ENCODE peak calls at places on chromosomes 4 and X, in four cellular contexts. U is NCI-H1092; S is stimulated activated CD8-positive, alpha-beta memory T cell treated with anti-CD3 and anti-CD28 coated beads, Interleukin-12 subunit alpha, Interleukin-12 subunit beta, amount 100 ng/mL, for 4 hours; L is fibroblast of the conjunctiva. F is an unnamed sample.

GRCh38 chrX:102712216-102712966 is at the start of gene GPRASP2:
- DNase-seq in U (peak), L (no peak), S (no peak), F (peak)

GRCh38 chrX:9503261-9503660 is 38.4 kb downstream of the TBL1X start:
- DNase-seq in L (no peak), S (no peak), U (no peak), F (no peak)

GRCh38 chr4:109294006-109294405 is 8.5 kb downstream of the COL25A1 start:
- DNase-seq in L (no peak), U (no peak), S (no peak), F (no peak)

GRCh38 chr4:155005395-155006087 is 202.9 kb upstream of the NPY2R start:
- DNase-seq in U (no peak), L (no peak), S (no peak), F (no peak)

GRCh38 chrX:37755073-37755472 is 24.8 kb upstream of the CYBB start:
- DNase-seq in S (no peak), U (no peak), L (no peak), F (no peak)

GRCh38 chrX:15749642-15750610 is 11.9 kb downstream of the CA5B start:
- DNase-seq in L (no peak), S (no peak), U (no peak), F (no peak)

GRCh38 chrX:12580548-12580947 is 210.7 kb upstream of the PRPS2 start:
- DNase-seq in U (no peak), S (no peak), L (no peak), F (no peak)

GRCh38 chr4:56123051-56123450 is 174.3 kb downstream of the CEP135 start:
- DNase-seq in L (no peak), S (no peak), U (no peak), F (no peak)

GRCh38 chrX:111095974-111096870 is at the start of gene PAK3:
- DNase-seq in S (no peak), U (peak), L (peak), F (peak)

GRCh38 chr4:47465008-47465407 is 1.5 kb upstream of the COMMD8 start:
- DNase-seq in U (no peak), L (no peak), S (no peak), F (no peak)

GRCh38 chrX:45747905-45748304 is 547.2 kb upstream of the DIPK2B start:
- DNase-seq in U (no peak), L (no peak), S (no peak), F (no peak)

GRCh38 chrX:123968383-123969050 is 7.0 kb downstream of the STAG2 start:
- DNase-seq in U (no peak), S (no peak), L (no peak), F (no peak)

GRCh38 chr4:156672924-156673323 is 298.7 kb downstream of the PDGFC start:
- DNase-seq in S (no peak), L (no peak), U (no peak), F (no peak)

GRCh38 chrX:6129751-6130150 is 98.9 kb downstream of the NLGN4X start:
- DNase-seq in L (no peak), U (no peak), S (no peak), F (no peak)

GRCh38 chr4:72418458-72418857 is 150.6 kb downstream of the ADAMTS3 start:
- DNase-seq in U (peak), S (no peak), L (peak), F (peak)

GRCh38 chr4:184250795-184251679 is 33.4 kb upstream of the ENPP6 start:
- DNase-seq in L (peak), S (no peak), U (peak), F (peak)

GRCh38 chr4:161254375-161254774 is 909.4 kb downstream of the FSTL5 start:
- DNase-seq in L (no peak), U (no peak), S (no peak), F (no peak)

GRCh38 chrX:31993635-31994034 is 921.8 kb upstream of the FTHL17 start:
- DNase-seq in L (no peak), U (no peak), S (no peak), F (no peak)

GRCh38 chr4:164856396-164856795 is 20.6 kb upstream of the APELA start:
- DNase-seq in L (no peak), U (no peak), S (no peak), F (no peak)

GRCh38 chr4:99507349-99507748 is 3.5 kb upstream of the C4orf17 start:
- DNase-seq in S (no peak), L (no peak), U (no peak), F (no peak)

GRCh38 chr4:127250577-127250976 is 382.2 kb upstream of the INTU start:
- DNase-seq in L (no peak), U (no peak), S (no peak), F (no peak)

GRCh38 chr4:154739111-154739510 is 4.7 kb upstream of the LRAT start:
- DNase-seq in S (no peak), L (no peak), U (no peak), F (no peak)

GRCh38 chr4:167456619-167457018 is 222.3 kb upstream of the SPOCK3 start:
- DNase-seq in S (no peak), U (no peak), L (no peak), F (no peak)

GRCh38 chr4:128796934-128797333 is 12.6 kb upstream of the JADE1 start:
- DNase-seq in L (no peak), U (no peak), S (no peak), F (no peak)

GRCh38 chr4:113004655-113005054 is 44.8 kb upstream of the ANK2 start:
- DNase-seq in L (no peak), S (no peak), U (no peak), F (no peak)

GRCh38 chr4:112967109-112967508 is 82.3 kb upstream of the ANK2 start:
- DNase-seq in U (no peak), L (no peak), S (no peak), F (no peak)

GRCh38 chrX:31260351-31260750 is 188.5 kb upstream of the FTHL17 start:
- DNase-seq in U (no peak), S (no peak), L (no peak), F (no peak)

F was measured in NCI-H1694 treated with DMSO at 0.1 percent for 48 hours.